ENCODE peak calls at places on chromosome 9, in six cellular contexts. B, I, U, W, K and R are unnamed samples.

GRCh38 chr9:2526071-2526862 is 95.3 kb upstream of the VLDLR start:
- DNase-seq in I (no peak), W (peak; percentile 20), K (no peak), B (no peak), U (no peak), R (no peak)

GRCh38 chr9:121226186-121226585 is 24.5 kb upstream of the RAB14 start:
- DNase-seq in B (no peak), I (no peak), K (no peak), W (no peak), U (no peak), R (peak; percentile 18)

GRCh38 chr9:126621056-126621918 is 7.6 kb downstream of the LMX1B start:
- DNase-seq in U (no peak), I (no peak), K (no peak), B (no peak), W (no peak), R (no peak)

GRCh38 chr9:4762108-4762888 is 21.3 kb upstream of the AK3 start:
- DNase-seq in B (peak; percentile 31), K (peak; percentile 55), U (peak; percentile 55), I (peak; percentile 90), W (peak; percentile 83), R (peak; percentile 59)

GRCh38 chr9:136456257-136456656 is 16.6 kb upstream of the INPP5E start:
- DNase-seq in K (no peak), U (no peak), I (no peak), B (no peak), W (no peak), R (no peak)

GRCh38 chr9:129852575-129852974 is 17.3 kb downstream of the USP20 start:
- DNase-seq in W (no peak), B (no peak), I (no peak), U (no peak), K (no peak), R (no peak)

GRCh38 chr9:2339416-2339815 is 282.2 kb upstream of the VLDLR start:
- DNase-seq in U (no peak), B (no peak), I (no peak), K (no peak), W (no peak), R (no peak)

GRCh38 chr9:12813960-12814876 is 39.4 kb downstream of the LURAP1L start:
- DNase-seq in U (peak; percentile 98), B (no peak), I (no peak), W (peak; percentile 100), K (no peak), R (peak; percentile 99)